ENCODE peak calls at places on chromosomes 6 and 20, in six cellular contexts. W, O, V, I, Z and L are unnamed samples.
A peak's percentile ranks its signal among the peaks of the same experiment; 100 is the strongest.

GRCh38 chr6:25537349-25538018 is 114.5 kb upstream of the SCGN start:
- DNase-seq in W (no peak), O (no peak), V (no peak), I (no peak), Z (no peak), L (no peak)

GRCh38 chr6:107304421-107305025 is 154.8 kb downstream of the PDSS2 start:
- DNase-seq in W (no peak), O (no peak), V (no peak), I (peak; percentile 94), Z (no peak), L (no peak)

GRCh38 chr6:135780326-135780725 is 71.2 kb upstream of the PDE7B start:
- DNase-seq in W (no peak), O (no peak), V (no peak), I (no peak), Z (no peak), L (no peak)

GRCh38 chr20:59075934-59076508 is 33.4 kb upstream of the PRELID3B start:
- DNase-seq in W (no peak), O (no peak), V (no peak), I (no peak), Z (no peak), L (no peak)

GRCh38 chr6:30075987-30076311 is 380 bp upstream of the RNF39 start:
- DNase-seq in W (no peak), O (peak; percentile 81), V (peak; percentile 72), I (peak; percentile 90), Z (no peak), L (peak; percentile 61)

GRCh38 chr6:110816677-110817076 is 1.4 kb upstream of the CDK19 start:
- DNase-seq in W (no peak), O (no peak), V (no peak), I (no peak), Z (peak; percentile 33), L (no peak)

GRCh38 chr6:144265390-144265789 is 19.7 kb upstream of the UTRN start:
- DNase-seq in W (peak; percentile 66), O (no peak), V (no peak), I (no peak), Z (no peak), L (no peak)

GRCh38 chr20:24993337-24994185 is 1.0 kb upstream of the APMAP start:
- DNase-seq in W (peak; percentile 71), O (no peak), V (no peak), I (peak; percentile 52), Z (no peak), L (no peak)

GRCh38 chr6:106759112-106759511 is 129.7 kb downstream of the QRSL1 start:
- DNase-seq in W (no peak), O (no peak), V (no peak), I (no peak), Z (no peak), L (no peak)

GRCh38 chr6:121247386-121247785 is 86.9 kb downstream of the TBC1D32 start:
- DNase-seq in W (no peak), O (no peak), V (no peak), I (peak; percentile 48), Z (no peak), L (no peak)

GRCh38 chr6:140153703-140154102 is 779.3 kb upstream of the CITED2 start:
- DNase-seq in W (no peak), O (no peak), V (no peak), I (peak; percentile 37), Z (no peak), L (no peak)

GRCh38 chr20:61857414-61857775 is 208.3 kb downstream of the TAF4 start:
- DNase-seq in W (no peak), O (no peak), V (no peak), I (no peak), Z (no peak), L (no peak)

GRCh38 chr6:75481936-75482593 is 11.5 kb downstream of the FILIP1 start:
- DNase-seq in W (no peak), O (no peak), V (no peak), I (no peak), Z (no peak), L (no peak)

GRCh38 chr6:154343473-154344308 is 12.9 kb downstream of the IPCEF1 start:
- DNase-seq in W (peak; percentile 43), O (peak; percentile 81), V (peak; percentile 76), I (peak; percentile 60), Z (peak; percentile 5), L (peak; percentile 79)

GRCh38 chr6:106520711-106521367 is 108.5 kb downstream of the RTN4IP1 start:
- DNase-seq in W (no peak), O (peak; percentile 69), V (peak; percentile 73), I (no peak), Z (peak; percentile 77), L (peak; percentile 51)

GRCh38 chr20:34595377-34596184 is 37.1 kb downstream of the MAP1LC3A start:
- DNase-seq in W (no peak), O (no peak), V (no peak), I (no peak), Z (no peak), L (no peak)

GRCh38 chr6:137001977-137002302 is 42.8 kb downstream of the IL20RA start:
- DNase-seq in W (no peak), O (no peak), V (no peak), I (no peak), Z (no peak), L (no peak)

GRCh38 chr6:137000825-137001224 is 43.9 kb downstream of the IL20RA start:
- DNase-seq in W (peak; percentile 10), O (no peak), V (no peak), I (peak; percentile 27), Z (no peak), L (no peak)

GRCh38 chr6:137005073-137005472 is 39.7 kb downstream of the IL20RA start:
- DNase-seq in W (no peak), O (no peak), V (no peak), I (no peak), Z (no peak), L (no peak)

GRCh38 chr6:137001287-137001976 is 43.3 kb downstream of the IL20RA start:
- DNase-seq in W (peak; percentile 53), O (no peak), V (no peak), I (no peak), Z (no peak), L (peak; percentile 46)

GRCh38 chr6:137002505-137002904 is 42.3 kb downstream of the IL20RA start:
- DNase-seq in W (no peak), O (no peak), V (no peak), I (no peak), Z (no peak), L (no peak)
- H3K4me3 ChIP-seq in W (no peak overlapping the region), O (no peak overlapping the region), V (no peak overlapping the region), I (no peak overlapping the region), Z (no peak overlapping the region), L (no peak overlapping the region)

GRCh38 chr6:122495612-122496011 is 24.0 kb upstream of the SERINC1 start:
- DNase-seq in W (no peak), O (no peak), V (no peak), I (no peak), Z (peak; percentile 17), L (no peak)

GRCh38 chr6:122501475-122501874 is 29.9 kb upstream of the SERINC1 start:
- DNase-seq in W (no peak), O (no peak), V (no peak), I (no peak), Z (no peak), L (no peak)
- H3K9me3 ChIP-seq in W (no peaks in the 10 kb centered on the region), O (peaks cover 18% of the 10 kb centered on the region), V (peaks cover 48% of the 10 kb centered on the region), I (peaks cover 4% of the 10 kb centered on the region), Z (peaks cover 19% of the 10 kb centered on the region), L (peaks cover 48% of the 10 kb centered on the region)

GRCh38 chr6:28777147-28777461 is 146.7 kb downstream of the TRIM27 start:
- DNase-seq in W (no peak), O (no peak), V (no peak), I (no peak), Z (no peak), L (no peak)
- H3K4me3 ChIP-seq in W (no peak overlapping the region), O (no peak overlapping the region), V (no peak overlapping the region), I (no peak overlapping the region), Z (no peak overlapping the region), L (no peak overlapping the region)

DNA sequence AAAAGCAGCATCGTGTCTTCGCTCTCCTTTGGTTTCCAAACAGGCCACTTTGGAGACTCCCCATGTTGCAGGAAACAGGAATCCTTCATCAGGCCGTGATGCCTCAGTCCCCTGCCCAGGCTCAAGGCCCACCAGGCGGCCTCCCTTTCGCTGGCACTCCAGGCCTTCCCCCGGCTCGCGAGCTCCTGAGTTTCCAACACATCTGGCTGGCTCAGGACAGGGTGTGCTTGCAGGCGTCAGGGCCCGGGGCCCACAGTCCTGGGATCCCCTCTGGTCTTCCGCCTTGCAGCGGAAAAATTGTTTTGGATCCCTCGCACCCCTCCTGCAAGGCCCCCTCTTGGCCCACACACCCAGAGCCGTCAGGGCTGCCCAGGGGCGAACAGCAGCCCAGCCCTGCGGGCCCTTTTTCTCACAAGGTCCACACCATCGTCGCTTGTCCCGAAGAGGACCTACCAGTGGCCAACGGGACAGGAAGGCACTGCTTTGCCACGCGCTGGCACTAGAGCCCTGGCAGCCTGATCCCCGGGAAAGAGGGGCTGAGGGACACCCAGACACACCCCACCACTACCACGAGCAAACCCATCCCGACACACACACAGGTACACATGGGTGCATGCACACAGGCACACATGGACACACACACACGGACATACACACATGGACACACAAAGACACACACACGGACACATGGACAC is 1930.9 kb upstream of the DEFB115 start:
- DNase-seq in W (no peak), O (no peak), V (no peak), I (no peak), Z (no peak), L (no peak)
- H3K9me3 ChIP-seq in W (no peaks in the 10 kb centered on the region), O (no peaks in the 10 kb centered on the region), V (no peaks in the 10 kb centered on the region), I (peaks cover 43% of the 10 kb centered on the region), Z (peaks cover 20% of the 10 kb centered on the region), L (peaks cover 13% of the 10 kb centered on the region)

DNA sequence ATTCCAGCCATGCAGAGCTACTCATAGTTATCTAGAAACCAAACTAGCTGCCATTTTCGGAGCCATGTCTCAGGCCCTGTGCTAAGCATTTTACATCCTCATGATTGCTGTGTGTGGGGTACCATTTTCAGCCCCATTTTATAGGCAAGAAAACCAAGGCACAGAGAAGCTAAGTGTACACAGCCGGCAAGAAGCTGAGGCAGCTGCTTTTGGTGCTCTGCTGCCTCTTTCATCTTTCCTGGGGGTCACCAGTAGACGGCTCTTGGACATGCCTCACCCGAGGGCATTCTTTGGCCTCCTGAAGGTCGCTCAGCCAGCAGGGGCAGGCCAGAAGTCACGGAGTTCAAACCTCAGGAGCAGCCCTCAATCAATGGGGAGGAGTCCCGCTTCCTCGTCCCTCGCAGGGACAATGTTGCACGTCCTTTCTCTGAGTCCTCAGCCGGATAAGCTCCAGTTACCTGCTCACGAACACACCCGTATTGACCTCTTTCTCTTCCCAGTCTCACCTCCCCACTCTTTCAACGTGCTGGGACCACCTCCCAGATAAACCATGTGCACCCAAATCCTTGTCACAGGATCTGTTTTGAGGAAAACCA is 82.6 kb upstream of the BLCAP start:
- DNase-seq in W (no peak), O (no peak), V (no peak), I (no peak), Z (no peak), L (no peak)
- H3K4me3 ChIP-seq in W (no peak overlapping the region), O (no peak overlapping the region), V (no peak overlapping the region), I (no peak overlapping the region), Z (no peak overlapping the region), L (no peak overlapping the region)

GRCh38 chr6:39998126-39998525 is 63.9 kb upstream of the MOCS1 start:
- DNase-seq in W (no peak), O (no peak), V (no peak), I (no peak), Z (no peak), L (no peak)
- H3K9me3 ChIP-seq in W (no peaks in the 10 kb centered on the region), O (peaks cover 14% of the 10 kb centered on the region), V (peaks cover 18% of the 10 kb centered on the region), I (peaks cover 6% of the 10 kb centered on the region), Z (peaks cover 19% of the 10 kb centered on the region), L (peaks cover 23% of the 10 kb centered on the region)